ENCODE peak calls at places on chromosomes 4 and X, in ten cellular contexts. S is stimulated activated CD8-positive, alpha-beta memory T cell treated with anti-CD3 and anti-CD28 coated beads, Interleukin-15, amount 100 ng/mL, for 24 hours; G is left lung; X is NCI-H187 treated with DMSO at 0.1 percent for 48 hours; Q is CD4-positive, alpha-beta memory T cell; I is DMS 273 treated with DMSO at 0.1 percent for 48 hours; N is endothelial cell; J is fibroblast of pulmonary artery; H is nephron progenitor cell; K is posterior vena cava. Y is an unnamed sample.
A peak's percentile ranks its signal among the peaks of the same experiment; 100 is the strongest.

GRCh38 chr4:142719854-142720541 is 126.1 kb downstream of the INPP4B start:
- DNase-seq in S (no peak), G (no peak), X (no peak), Q (no peak), I (no peak), N (no peak), J (peak; percentile 50), H (no peak), K (no peak), Y (no peak)

GRCh38 chr4:85149656-85150055 is 183.2 kb upstream of the WDFY3 start:
- DNase-seq in S (no peak), G (no peak), X (no peak), Q (no peak), I (no peak), N (no peak), J (peak; percentile 69), H (no peak), K (no peak), Y (no peak)

GRCh38 chrX:5876984-5877655 is 351.5 kb downstream of the NLGN4X start:
- DNase-seq in S (no peak), G (no peak), X (peak; percentile 54), Q (peak; percentile 24), I (no peak), N (peak; percentile 34), J (no peak), H (peak; percentile 51), K (no peak), Y (no peak)

GRCh38 chrX:123475068-123475724 is 257.7 kb downstream of the THOC2 start:
- DNase-seq in S (no peak), G (no peak), X (no peak), Q (no peak), I (no peak), N (no peak), J (peak; percentile 10), H (no peak), K (no peak), Y (no peak)

GRCh38 chr4:182695842-182696241 is 221.3 kb downstream of the DCTD start:
- DNase-seq in S (no peak), G (no peak), X (no peak), Q (no peak), I (no peak), N (no peak), J (peak; percentile 24), H (no peak), K (no peak), Y (no peak)

GRCh38 chr4:144582105-144582850 is 63.7 kb upstream of the HHIP start:
- DNase-seq in S (no peak), G (no peak), X (no peak), Q (no peak), I (no peak), N (no peak), J (peak; percentile 40), H (no peak), K (no peak), Y (no peak)

GRCh38 chr4:54063737-54064316 is 578 bp downstream of the CHIC2 start:
- DNase-seq in S (peak; percentile 3), G (no peak), X (no peak), Q (no peak), I (no peak), N (peak; percentile 38), J (no peak), H (no peak), K (peak; percentile 82), Y (no peak)

GRCh38 chr4:187128226-187128625 is 404.6 kb upstream of the FAT1 start:
- DNase-seq in S (no peak), G (no peak), X (no peak), Q (no peak), I (no peak), N (no peak), J (peak; percentile 24), H (no peak), K (no peak), Y (no peak)

GRCh38 chr4:26061248-26061986 is 147.4 kb downstream of the SMIM20 start:
- DNase-seq in S (no peak), G (no peak), X (no peak), Q (no peak), I (no peak), N (peak; percentile 16), J (peak; percentile 67), H (peak; percentile 16), K (no peak), Y (no peak)

GRCh38 chr4:7539186-7539585 is 104.5 kb upstream of the PSAPL1 start:
- DNase-seq in S (no peak), G (no peak), X (no peak), Q (no peak), I (no peak), N (no peak), J (no peak), H (no peak), K (no peak), Y (no peak)

GRCh38 chr4:3871181-3871852 is 105.1 kb downstream of the ADRA2C start:
- DNase-seq in S (no peak), G (peak; percentile 73), X (no peak), Q (no peak), I (no peak), N (peak; percentile 69), J (no peak), H (peak; percentile 83), K (peak; percentile 78), Y (no peak)

GRCh38 chr4:52968241-52968640 is 106.1 kb downstream of the RASL11B start:
- DNase-seq in S (no peak), G (no peak), X (no peak), Q (no peak), I (peak; percentile 7), N (no peak), J (no peak), H (no peak), K (no peak), Y (no peak)

GRCh38 chr4:124177647-124178425 is 534.7 kb downstream of the ANKRD50 start:
- DNase-seq in S (no peak), G (no peak), X (no peak), Q (no peak), I (no peak), N (no peak), J (peak; percentile 89), H (no peak), K (no peak), Y (no peak)

GRCh38 chr4:107131295-107131694 is 95.2 kb upstream of the DKK2 start:
- DNase-seq in S (no peak), G (no peak), X (no peak), Q (no peak), I (no peak), N (no peak), J (peak; percentile 36), H (no peak), K (no peak), Y (no peak)

GRCh38 chr4:167587361-167587760 is 353.1 kb upstream of the SPOCK3 start:
- DNase-seq in S (no peak), G (no peak), X (no peak), Q (no peak), I (no peak), N (no peak), J (no peak), H (no peak), K (no peak), Y (no peak)